ENCODE peak calls at places on chromosome 4, in ten cellular contexts. G is left lung, F is stomach, B is cardiac muscle cell, S is PC-9, J is upper lobe of left lung, V is ascending aorta, H is lower lobe of right lung, T is tibial nerve, M is A549. L is an unnamed sample. For H3K4me1, the result is how much of the 10 kb centered on the place peaks cover.

GRCh38 chr4:56704074-56704473 is 23.0 kb upstream of the HOPX start:
- DNase-seq in G (no peak), F (no peak), B (no peak), S (no peak), J (peak), V (no peak), H (no peak), T (no peak), M (no peak), L (no peak)

GRCh38 chr4:15025693-15026092 is 23.4 kb downstream of the CPEB2 start:
- DNase-seq in G (no peak), F (no peak), B (no peak), S (no peak), J (no peak), V (no peak), H (no peak), T (no peak), M (no peak), L (no peak)

GRCh38 chr4:189113389-189113888 is 827.2 kb upstream of the FRG1 start:
- DNase-seq in G (peak), F (no peak), B (no peak), S (no peak), J (peak), V (no peak), H (no peak), T (no peak), M (no peak), L (no peak)

GRCh38 chr4:138311771-138312535 is 69.8 kb upstream of the SLC7A11 start:
- DNase-seq in G (no peak), F (no peak), B (peak), S (no peak), J (no peak), V (no peak), H (no peak), T (no peak), M (no peak), L (no peak)

GRCh38 chr4:77001907-77002306 is 52.4 kb downstream of the SEPTIN11 start:
- DNase-seq in G (no peak), F (no peak), B (peak), S (no peak), J (no peak), V (no peak), H (no peak), T (no peak), M (no peak), L (no peak)

GRCh38 chr4:82753725-82754410 is 44.7 kb downstream of the SCD5 start:
- DNase-seq in G (no peak), F (no peak), B (no peak), S (no peak), J (no peak), V (peak), H (no peak), T (no peak), M (no peak), L (no peak)

GRCh38 chr4:155866177-155866576 is at the start of gene ASIC5:
- DNase-seq in G (no peak), F (no peak), B (no peak), S (no peak), J (no peak), V (no peak), H (no peak), T (no peak), M (no peak), L (no peak)

GRCh38 chr4:15232725-15233597 is 194.9 kb upstream of the C1QTNF7 start:
- DNase-seq in G (no peak), F (no peak), B (peak), S (no peak), J (no peak), V (no peak), H (no peak), T (no peak), M (no peak), L (no peak)

GRCh38 chr4:2059726-2060577 is 825 bp downstream of the NAT8L start:
- DNase-seq in G (peak), F (no peak), B (no peak), S (no peak), J (peak), V (no peak), H (peak), T (no peak), M (no peak), L (peak)

GRCh38 chr4:179605196-179605595 is 2163.0 kb upstream of the AGA start:
- DNase-seq in G (no peak), F (no peak), B (peak), S (no peak), J (no peak), V (no peak), H (no peak), T (no peak), M (no peak), L (no peak)

GRCh38 chr4:102524691-102525090 is 23.5 kb downstream of the NFKB1 start:
- DNase-seq in G (no peak), F (no peak), B (no peak), S (no peak), J (no peak), V (no peak), H (no peak), T (no peak), M (no peak), L (no peak)

GRCh38 chr4:174808836-174809235 is 20.2 kb downstream of the GLRA3 start:
- DNase-seq in G (no peak), F (no peak), B (no peak), S (no peak), J (no peak), V (no peak), H (no peak), T (no peak), M (no peak), L (no peak)

GRCh38 chr4:98199247-98199646 is 56.0 kb upstream of the STPG2 start:
- DNase-seq in G (no peak), F (no peak), B (no peak), S (no peak), J (no peak), V (no peak), H (no peak), T (no peak), M (no peak), L (no peak)

GRCh38 chr4:6278801-6279197 is 9.1 kb downstream of the WFS1 start:
- DNase-seq in G (peak), F (no peak), B (peak), S (no peak), J (peak), V (no peak), H (no peak), T (no peak), M (no peak), L (peak)

GRCh38 chr4:153232768-153233167 is 28.5 kb downstream of the TRIM2 start:
- DNase-seq in G (no peak), F (peak), B (no peak), S (peak), J (no peak), V (no peak), H (no peak), T (no peak), M (peak), L (peak)

GRCh38 chr4:110793890-110794588 is 171.2 kb upstream of the PITX2 start:
- DNase-seq in G (peak), F (no peak), B (peak), S (no peak), J (no peak), V (no peak), H (no peak), T (no peak), M (no peak), L (no peak)

GRCh38 chr4:53535567-53535966 is 55.7 kb downstream of the LNX1 start:
- DNase-seq in G (no peak), F (no peak), B (no peak), S (no peak), J (no peak), V (no peak), H (no peak), T (no peak), M (no peak), L (no peak)

GRCh38 chr4:107349732-107350131 is 313.6 kb upstream of the DKK2 start:
- DNase-seq in G (no peak), F (no peak), B (no peak), S (no peak), J (no peak), V (no peak), H (no peak), T (no peak), M (no peak), L (no peak)
- H3K4me3 ChIP-seq in G (no peak), F (no peak), B (no peak), S (no peak), J (no peak), V (no peak), H (no peak), T (no peak), M (no peak), L (no peak)

DNA sequence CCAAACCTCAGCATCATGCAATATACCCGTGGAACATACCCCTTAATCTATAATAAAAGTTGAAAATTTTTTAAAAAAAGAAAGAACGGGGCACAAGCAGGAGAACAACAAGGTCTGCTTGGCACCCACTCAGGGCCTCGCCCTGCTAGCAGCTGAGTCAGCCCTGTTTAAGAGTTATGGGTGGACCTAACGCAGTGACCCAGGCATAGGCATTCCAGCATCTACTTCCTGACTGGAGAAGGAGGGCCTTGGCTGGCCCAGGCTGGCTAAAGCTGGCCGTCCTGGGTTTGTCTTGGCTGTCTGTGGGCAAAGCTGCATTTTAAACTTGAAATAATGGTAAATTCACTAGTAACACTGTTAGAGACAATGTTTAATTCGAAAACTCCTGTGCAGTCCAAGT is 236.7 kb upstream of the PGRMC2 start:
- DNase-seq in G (peak), F (peak), B (peak), S (peak), J (no peak), V (peak), H (peak), T (no peak), M (peak), L (no peak)
- H3K4me1 ChIP-seq in G (under half), F (under half), B (under half), S (half or more), J (under half), V (under half), H (under half), T (under half), M (half or more), L (under half)

GRCh38 chr4:24840362-24840761 is 45.0 kb downstream of the SOD3 start:
- DNase-seq in G (no peak), F (no peak), B (no peak), S (no peak), J (no peak), V (no peak), H (no peak), T (no peak), M (no peak), L (no peak)

GRCh38 chr4:24840826-24841587 is 45.6 kb downstream of the SOD3 start:
- DNase-seq in G (no peak), F (no peak), B (no peak), S (peak), J (no peak), V (no peak), H (no peak), T (no peak), M (no peak), L (no peak)

GRCh38 chr4:24842356-24842755 is 47.0 kb downstream of the SOD3 start:
- DNase-seq in G (no peak), F (no peak), B (no peak), S (no peak), J (peak), V (no peak), H (no peak), T (no peak), M (no peak), L (no peak)

GRCh38 chr4:24845132-24845531 is 49.8 kb downstream of the SOD3 start:
- DNase-seq in G (no peak), F (no peak), B (no peak), S (no peak), J (no peak), V (no peak), H (no peak), T (no peak), M (no peak), L (no peak)

GRCh38 chr4:24843121-24843520 is 47.7 kb downstream of the SOD3 start:
- DNase-seq in G (no peak), F (no peak), B (no peak), S (no peak), J (no peak), V (no peak), H (no peak), T (no peak), M (no peak), L (no peak)
- TF ChIP-seq CTCF in G (no peak), F (no peak), B (no peak), S (no peak), J (no peak), V (no peak), H (no peak), T (no peak), M (no peak), L (no peak)

GRCh38 chr4:22477136-22477793 is 38.6 kb downstream of the ADGRA3 start:
- DNase-seq in G (no peak), F (no peak), B (no peak), S (no peak), J (no peak), V (no peak), H (no peak), T (no peak), M (no peak), L (no peak)
- H3K4me3 ChIP-seq in G (no peak), F (no peak), B (no peak), S (no peak), J (no peak), V (no peak), H (no peak), T (no peak), M (no peak), L (no peak)

GRCh38 chr4:168859100-168859499 is 151.0 kb downstream of the CBR4 start:
- DNase-seq in G (no peak), F (no peak), B (no peak), S (no peak), J (no peak), V (no peak), H (no peak), T (no peak), M (no peak), L (no peak)
- H3K4me1 ChIP-seq in G (under half), F (under half), B (under half), S (under half), J (under half), V (under half), H (under half), T (under half), M (under half), L (under half)

DNA sequence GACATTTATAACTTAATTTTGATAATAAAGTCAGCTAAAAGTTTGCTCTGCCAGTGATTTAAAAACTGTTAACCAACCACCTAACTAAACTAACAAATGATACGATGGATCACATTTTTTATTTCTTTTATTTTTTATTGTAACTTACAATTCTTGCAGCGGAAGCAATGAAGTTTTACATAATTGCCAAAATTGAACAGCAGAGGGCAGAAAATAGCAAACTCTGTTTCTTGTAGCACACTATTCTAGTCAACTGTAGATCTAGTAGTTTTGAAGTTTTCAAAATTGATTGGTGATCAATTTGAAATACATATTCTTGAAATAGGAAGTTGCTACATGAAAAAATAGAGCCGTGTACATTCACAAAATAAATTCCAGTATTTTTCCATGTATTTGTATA is 2.8 kb upstream of the GRIA2 start:
- DNase-seq in G (no peak), F (no peak), B (peak), S (no peak), J (no peak), V (no peak), H (no peak), T (no peak), M (peak), L (no peak)
- TF ChIP-seq CTCF in G (no peak), F (no peak), B (peak), S (peak), J (no peak), V (no peak), H (peak), T (peak), M (peak), L (peak)

GRCh38 chr4:186569533-186570192 is 14.3 kb upstream of the MTNR1A start:
- DNase-seq in G (no peak), F (no peak), B (no peak), S (no peak), J (no peak), V (no peak), H (no peak), T (no peak), M (no peak), L (no peak)
- H3K4me3 ChIP-seq in G (no peak), F (peak), B (no peak), S (no peak), J (no peak), V (no peak), H (peak), T (no peak), M (no peak), L (no peak)

DNA sequence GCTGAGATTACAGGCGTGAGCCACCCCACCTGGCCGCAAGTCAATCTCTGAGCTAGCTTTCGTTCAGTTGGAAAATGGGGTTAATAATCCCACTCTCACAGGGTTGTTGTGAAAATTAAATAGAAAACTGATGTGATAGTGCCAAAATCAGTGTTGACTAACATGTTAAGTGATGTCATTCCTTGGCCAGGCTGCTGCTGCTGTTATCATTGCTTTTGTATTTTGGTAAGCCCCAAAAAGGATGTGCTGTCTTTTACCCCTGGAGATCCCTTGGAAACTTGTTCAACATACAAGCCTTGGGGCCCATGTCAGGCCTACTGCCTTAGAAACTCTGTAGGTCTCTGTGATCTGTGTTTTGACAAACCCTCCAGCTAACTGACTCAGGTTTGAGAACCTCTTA is 106.3 kb downstream of the AFF1 start:
- DNase-seq in G (no peak), F (no peak), B (peak), S (no peak), J (no peak), V (no peak), H (no peak), T (peak), M (no peak), L (no peak)
- H3K4me1 ChIP-seq in G (under half), F (half or more), B (half or more), S (under half), J (half or more), V (under half), H (half or more), T (half or more), M (half or more), L (half or more)

GRCh38 chr4:124202106-124202505 is 510.4 kb downstream of the ANKRD50 start:
- DNase-seq in G (no peak), F (no peak), B (peak), S (no peak), J (no peak), V (peak), H (no peak), T (peak), M (no peak), L (no peak)
- TF ChIP-seq CTCF in G (no peak), F (no peak), B (peak), S (no peak), J (no peak), V (no peak), H (no peak), T (no peak), M (no peak), L (no peak)

GRCh38 chr4:38868055-38868965 is 704 bp downstream of the FAM114A1 start:
- DNase-seq in G (peak), F (peak), B (peak), S (peak), J (no peak), V (peak), H (peak), T (peak), M (peak), L (peak)

GRCh38 chr4:38872620-38873019 is 5.0 kb downstream of the FAM114A1 start:
- DNase-seq in G (no peak), F (peak), B (peak), S (peak), J (no peak), V (peak), H (no peak), T (no peak), M (peak), L (no peak)

GRCh38 chr4:38871593-38871992 is 4.0 kb downstream of the FAM114A1 start:
- DNase-seq in G (no peak), F (no peak), B (no peak), S (no peak), J (no peak), V (no peak), H (no peak), T (no peak), M (no peak), L (no peak)

GRCh38 chr4:38869511-38869910 is 1.9 kb downstream of the FAM114A1 start:
- DNase-seq in G (no peak), F (no peak), B (no peak), S (no peak), J (no peak), V (no peak), H (no peak), T (no peak), M (no peak), L (no peak)

DNA sequence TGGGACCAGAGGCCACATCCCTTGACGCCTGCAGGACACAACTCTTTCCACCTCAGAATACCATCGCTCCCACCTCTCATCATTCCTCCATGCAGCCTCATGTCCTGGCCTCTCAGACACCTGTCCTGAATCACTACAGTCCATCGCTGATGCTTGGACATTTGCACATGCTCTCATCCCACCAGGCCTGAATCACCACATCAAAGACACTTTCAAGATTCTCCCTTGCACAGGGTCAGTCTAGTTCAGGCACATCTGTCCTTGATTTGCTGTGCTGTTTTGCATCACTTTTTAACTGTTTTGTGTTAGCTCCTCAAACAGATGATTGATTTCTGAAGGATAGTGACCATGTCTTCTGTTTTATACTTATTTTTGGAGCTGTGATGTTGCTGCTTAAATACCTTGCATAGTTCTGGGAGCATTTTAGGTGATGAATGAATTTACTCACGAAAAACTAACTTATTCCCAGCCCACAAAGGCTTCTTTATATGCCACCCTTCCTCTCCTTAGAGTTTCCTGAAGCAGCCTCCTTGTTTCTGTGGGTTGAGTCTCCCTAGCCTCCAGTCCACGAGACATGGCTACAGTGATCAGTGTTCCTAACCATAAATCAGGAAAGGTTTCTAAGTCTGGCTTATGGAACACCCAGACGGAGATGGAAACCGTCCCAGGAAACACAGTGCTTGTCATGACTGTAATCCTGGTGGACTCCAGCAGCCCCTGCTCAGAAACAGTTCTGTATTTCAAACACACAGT is 2.7 kb downstream of the FAM114A1 start:
- DNase-seq in G (no peak), F (no peak), B (no peak), S (no peak), J (no peak), V (peak), H (no peak), T (no peak), M (no peak), L (no peak)
- H3K4me3 ChIP-seq in G (no peak), F (no peak), B (no peak), S (no peak), J (no peak), V (no peak), H (no peak), T (no peak), M (no peak), L (no peak)

L was measured in BE2C.